ENCODE peak calls at places on chromosomes 1 and 21, in five cellular contexts. X is psoas muscle, V is adrenal gland, L is fibroblast of lung, Z is body of pancreas. N is an unnamed sample. For H3K4me1, the result is how much of the 10 kb centered on the place peaks cover.

GRCh38 chr1:69657976-69658375 is 90.3 kb downstream of the LRRC7 start:
- DNase-seq in V (no peak), Z (no peak), X (no peak), L (no peak), N (no peak)

GRCh38 chr1:63914241-63914640 is 140.4 kb downstream of the ROR1 start:
- DNase-seq in V (no peak), X (no peak), Z (no peak), L (no peak), N (no peak)

GRCh38 chr1:174894087-174894768 is 105.5 kb upstream of the CACYBP start:
- DNase-seq in X (no peak), V (no peak), L (no peak), Z (no peak), N (no peak)

GRCh38 chr1:201876148-201876547 is 12.6 kb upstream of the SHISA4 start:
- DNase-seq in X (no peak), V (no peak), L (no peak), Z (no peak), N (no peak)

GRCh38 chr1:58933599-58933926 is 149.7 kb upstream of the JUN start:
- DNase-seq in Z (no peak), V (no peak), X (no peak), L (no peak), N (no peak)

GRCh38 chr1:10856863-10857598 is 60.6 kb upstream of the CASZ1 start:
- DNase-seq in X (no peak), V (no peak), L (no peak), Z (no peak), N (no peak)

GRCh38 chr21:26939532-26940181 is 27.2 kb downstream of the ADAMTS5 start:
- DNase-seq in X (peak), V (no peak), L (peak), Z (no peak), N (no peak)

GRCh38 chr1:171801395-171801990 is 20.0 kb downstream of the METTL13 start:
- DNase-seq in X (no peak), V (no peak), Z (no peak), L (peak), N (no peak)

GRCh38 chr1:77319036-77319705 is 37.4 kb downstream of the AK5 start:
- DNase-seq in X (no peak), V (no peak), L (peak), Z (no peak), N (no peak)

GRCh38 chr1:6007318-6008083 is 15.3 kb upstream of the NPHP4 start:
- DNase-seq in X (no peak), L (peak), V (peak), Z (no peak), N (peak)
- TF ChIP-seq CTCF in X (no peak), L (no peak), V (no peak), Z (no peak), N (no peak)

GRCh38 chr1:230159580-230159979 is 92.5 kb downstream of the GALNT2 start:
- DNase-seq in Z (peak), V (no peak), X (no peak), L (no peak), N (no peak)
- H3K4me1 ChIP-seq in Z (half or more), V (under half), X (half or more), L (under half), N (under half)

DNA sequence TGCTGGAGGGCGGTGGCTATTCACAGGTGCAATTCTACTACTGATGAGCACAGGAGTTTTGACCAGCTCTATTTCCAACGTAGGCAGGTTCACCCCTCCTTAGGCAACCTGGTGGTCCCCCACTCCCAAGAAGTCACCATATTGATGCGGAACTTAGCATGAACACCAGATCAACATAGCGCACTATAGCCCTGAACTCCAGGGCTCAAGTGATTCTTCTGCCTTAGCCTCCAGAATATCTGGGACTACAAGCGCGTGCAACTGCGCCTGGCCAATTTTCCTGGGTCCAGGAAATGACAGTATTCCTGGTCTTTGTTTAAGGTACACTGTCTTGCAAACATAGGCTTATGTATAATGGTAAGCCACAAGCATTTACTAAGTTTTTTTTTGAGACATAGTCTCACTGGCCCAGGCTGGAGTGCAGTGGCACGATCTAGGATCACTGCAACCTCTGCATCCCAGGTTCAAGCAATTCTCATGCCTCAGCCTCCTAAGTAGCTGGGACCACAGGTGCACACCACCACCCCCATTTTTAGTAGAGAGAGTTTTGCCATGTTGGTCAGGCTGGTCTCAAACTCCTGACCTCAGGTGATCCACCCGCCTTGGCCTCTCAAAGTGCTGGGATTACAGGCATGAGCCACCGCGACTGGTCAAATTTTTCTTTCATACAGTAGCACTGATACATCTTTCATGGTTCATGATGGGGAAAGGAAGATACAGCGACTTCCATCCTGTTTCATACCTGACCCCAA is 12.6 kb downstream of the MCL1 start:
- DNase-seq in X (no peak), L (no peak), V (peak), Z (no peak), N (no peak)
- H3K4me3 ChIP-seq in X (peak), L (peak), V (no peak), Z (no peak), N (peak)

GRCh38 chr1:21139601-21140000 is 37.1 kb downstream of the EIF4G3 start:
- DNase-seq in V (peak), Z (peak), L (no peak), X (peak), N (no peak)
- TF ChIP-seq CTCF in V (no peak), Z (no peak), L (no peak), X (no peak), N (no peak)

N was measured in kidney.